ENCODE peak calls at places on chromosomes 16 and 17, in seven cellular contexts. L is heart left ventricle, Q is left lung, C is neural progenitor cell, Z is tibial artery, X is esophagus muscularis mucosa, G is stomach. F is an unnamed sample. For H3K4me1, the result is how much of the 10 kb centered on the place peaks cover.

GRCh38 chr17:63753215-63753614 is 11.6 kb upstream of the STRADA start:
- DNase-seq in G (no peak), Q (no peak), L (no peak), C (no peak), X (no peak), Z (no peak), F (no peak)

GRCh38 chr16:49436181-49436580 is 62.6 kb downstream of the C16orf78 start:
- DNase-seq in X (no peak), Q (no peak), C (no peak), L (no peak), G (no peak), Z (no peak), F (no peak)

GRCh38 chr16:23293016-23293415 is 9.1 kb upstream of the SCNN1B start:
- DNase-seq in X (no peak), G (no peak), Q (no peak), C (no peak), Z (no peak), L (no peak), F (no peak)

GRCh38 chr16:2022723-2023097 is 3.1 kb downstream of the NPW start:
- DNase-seq in G (no peak), C (peak), Q (no peak), Z (no peak), X (no peak), L (no peak), F (no peak)

GRCh38 chr17:45236002-45236606 is 14.4 kb downstream of the FMNL1 start:
- DNase-seq in X (no peak), C (no peak), Z (no peak), G (no peak), L (no peak), Q (peak), F (no peak)

GRCh38 chr17:49987681-49988441 is 7.2 kb downstream of the DLX3 start:
- DNase-seq in Z (no peak), L (no peak), Q (no peak), C (peak), X (no peak), G (no peak), F (no peak)

GRCh38 chr17:82650723-82651122 is 2.5 kb upstream of the WDR45B start:
- DNase-seq in C (no peak), L (no peak), G (no peak), Q (peak), X (no peak), Z (no peak), F (no peak)

GRCh38 chr17:7886227-7887037 is 2.2 kb upstream of the CHD3 start:
- DNase-seq in C (peak), G (peak), Z (peak), X (no peak), Q (no peak), L (peak), F (peak)

GRCh38 chr16:976389-976931 is 5.1 kb upstream of the SOX8 start:
- DNase-seq in C (no peak), Q (peak), Z (no peak), L (no peak), G (no peak), X (no peak), F (no peak)

DNA sequence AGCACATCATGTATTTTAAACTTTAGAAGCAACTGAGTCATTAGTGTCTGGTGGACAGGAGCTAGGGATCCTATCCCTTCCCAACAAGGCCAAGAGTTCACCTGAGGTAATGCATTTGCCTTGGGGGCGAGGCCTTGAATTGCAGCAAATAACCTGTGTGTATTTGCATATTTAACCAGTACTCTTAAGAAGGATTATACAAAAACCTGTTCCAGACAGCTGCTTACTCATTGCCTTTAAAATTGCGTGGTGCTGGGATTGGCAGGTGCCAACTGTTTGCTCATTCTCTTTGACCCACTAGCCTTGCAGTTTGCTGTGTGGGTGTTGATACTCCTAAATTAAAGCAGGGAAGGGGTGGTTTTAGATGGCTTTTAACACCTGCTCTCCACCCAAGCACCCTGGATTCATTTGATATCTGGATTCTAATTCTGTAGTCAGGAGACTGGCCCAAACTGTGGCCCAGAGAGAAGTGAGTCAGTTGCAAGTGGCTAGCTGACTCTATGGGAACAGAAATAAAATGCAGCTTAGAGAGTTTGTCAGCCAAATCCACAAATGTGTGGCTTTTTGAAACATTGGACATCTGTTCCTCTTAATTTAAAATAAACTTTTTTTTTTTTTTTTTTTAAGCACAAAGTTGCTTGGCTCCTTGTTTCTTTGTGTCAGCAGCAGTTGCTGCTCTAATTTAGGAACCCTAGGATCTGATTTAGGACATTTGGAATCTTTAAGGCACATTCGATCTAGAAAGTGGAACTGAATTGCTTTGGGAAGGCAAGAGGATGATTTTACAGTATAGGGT is 47.0 kb downstream of the TUBD1 start:
- DNase-seq in Z (peak), X (no peak), Q (no peak), L (no peak), C (no peak), G (peak), F (no peak)
- H3K4me1 ChIP-seq in Z (half or more), X (half or more), Q (half or more), L (under half), C (under half), G (half or more), F (under half)

GRCh38 chr17:65174974-65175373 is 37.8 kb downstream of the RGS9 start:
- DNase-seq in X (no peak), G (no peak), L (no peak), Z (no peak), Q (no peak), C (no peak), F (no peak)
- H3K4me1 ChIP-seq in X (under half), G (under half), L (under half), Z (under half), Q (under half), C (under half), F (under half)

DNA sequence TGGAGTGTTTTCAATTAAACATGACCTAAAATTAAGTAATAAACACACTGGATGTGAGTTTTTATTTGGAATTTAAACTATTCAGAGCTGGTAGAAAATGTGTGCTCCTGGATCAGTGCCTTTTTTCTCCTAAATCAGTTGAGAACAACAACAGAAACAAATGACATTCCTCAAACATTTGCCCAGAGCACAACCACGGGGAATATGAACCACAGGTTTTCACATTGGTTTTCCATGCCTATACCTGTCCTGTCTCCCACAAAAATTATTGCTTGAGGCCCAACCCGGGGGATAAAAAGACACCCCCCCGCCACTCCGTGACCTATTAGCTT is 6.8 kb downstream of the HSBP1 start:
- DNase-seq in X (no peak), C (no peak), L (no peak), Z (no peak), Q (no peak), G (no peak), F (peak)
- H3K4me1 ChIP-seq in X (under half), C (under half), L (under half), Z (under half), Q (under half), G (under half), F (under half)

GRCh38 chr16:16021020-16021419 is 71.6 kb downstream of the ABCC1 start:
- DNase-seq in C (no peak), X (no peak), L (no peak), Q (no peak), G (no peak), Z (no peak), F (no peak)
- H3K4me1 ChIP-seq in C (under half), X (half or more), L (under half), Q (under half), G (half or more), Z (half or more), F (under half)

DNA sequence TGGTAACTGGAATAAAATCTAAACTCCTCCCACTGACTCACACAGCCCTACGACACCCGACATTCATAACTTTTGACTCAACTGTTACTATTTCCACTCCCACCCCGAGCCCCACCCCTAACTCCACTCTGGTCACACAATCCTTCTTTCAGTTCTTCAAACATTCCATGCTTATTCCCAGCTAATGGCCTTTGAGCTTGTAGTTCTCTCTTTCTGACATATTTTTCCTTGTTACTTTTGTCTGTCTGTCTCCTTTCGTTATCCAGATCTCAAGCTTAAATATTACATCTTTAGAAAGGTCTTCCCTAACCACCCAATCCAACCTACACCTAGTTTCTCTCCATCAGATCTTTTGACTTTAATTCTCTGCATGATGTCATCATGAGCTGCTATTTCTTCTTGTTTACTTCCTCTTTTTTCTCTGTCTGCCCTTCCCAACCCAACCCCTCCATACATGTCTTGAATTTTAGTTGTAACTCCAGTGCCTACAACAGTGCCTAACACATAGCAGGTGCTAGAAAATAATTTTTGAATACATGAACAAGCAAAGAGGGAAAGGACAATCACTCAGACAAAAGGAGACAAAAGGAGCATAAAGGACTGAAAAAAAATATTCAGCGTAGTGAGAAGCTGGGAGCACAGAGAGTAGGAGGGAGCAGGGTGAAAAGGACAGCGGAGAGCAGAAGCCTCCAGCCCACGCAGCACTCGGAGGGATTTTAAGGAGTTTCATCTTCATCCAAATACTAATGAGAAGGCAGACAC is 65.2 kb upstream of the SMIM36 start:
- DNase-seq in L (no peak), Q (no peak), G (no peak), Z (peak), X (no peak), C (no peak), F (peak)
- H3K4me1 ChIP-seq in L (under half), Q (under half), G (under half), Z (under half), X (under half), C (under half), F (under half)

DNA sequence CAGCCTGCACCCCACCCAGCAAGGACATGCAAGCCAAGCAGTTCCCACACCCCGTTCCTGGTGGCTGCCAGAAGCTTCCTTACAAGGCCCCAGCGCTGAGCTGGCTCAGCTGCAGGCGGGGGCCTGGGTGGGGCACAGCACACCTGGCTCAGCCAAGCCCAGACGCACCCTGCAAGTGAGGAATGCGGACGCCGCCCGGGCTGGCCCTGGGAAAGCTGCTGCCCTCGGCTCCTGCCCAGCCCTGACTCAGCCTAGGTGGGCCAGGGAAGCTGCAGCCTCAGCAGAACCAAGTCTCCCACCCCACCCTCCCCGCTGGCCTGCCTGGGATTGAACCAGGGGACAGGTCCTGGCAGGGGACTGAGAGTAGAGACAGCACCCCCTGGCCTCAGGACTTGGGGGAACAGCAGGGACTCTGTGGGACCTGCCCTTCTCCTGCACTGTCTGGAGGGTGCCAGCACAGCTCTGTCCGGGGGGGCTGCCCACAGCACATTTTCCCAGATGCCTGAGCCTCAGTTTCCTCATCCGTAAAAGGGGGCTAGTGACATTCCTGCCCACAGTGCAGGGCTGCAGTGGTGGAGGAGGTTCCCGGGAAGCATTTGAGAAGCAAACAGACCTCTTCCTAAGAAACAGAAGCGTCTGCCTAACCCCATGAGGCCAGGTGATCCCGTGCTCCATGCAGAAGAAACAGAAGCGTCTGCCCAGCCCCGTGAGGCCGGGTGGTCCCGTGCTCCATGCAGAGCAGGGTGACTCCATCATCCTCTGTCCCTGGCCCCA is 29.9 kb upstream of the KRT17 start:
- DNase-seq in C (no peak), G (peak), L (no peak), Z (no peak), X (no peak), Q (peak), F (no peak)
- H3K4me1 ChIP-seq in C (under half), G (under half), L (under half), Z (under half), X (under half), Q (under half), F (under half)

GRCh38 chr17:40100419-40100668 is at the start of gene NR1D1:
- DNase-seq in G (no peak), X (no peak), Q (no peak), Z (no peak), L (no peak), C (no peak), F (no peak)
- H3K4me1 ChIP-seq in G (half or more), X (half or more), Q (half or more), Z (half or more), L (half or more), C (under half), F (under half)

GRCh38 chr17:37425268-37425667 is 18.6 kb downstream of the TADA2A start:
- DNase-seq in G (no peak), C (no peak), Z (no peak), Q (no peak), X (no peak), L (no peak), F (no peak)

GRCh38 chr17:37430051-37430591 is 23.4 kb downstream of the TADA2A start:
- DNase-seq in L (no peak), Z (no peak), C (no peak), X (no peak), G (no peak), Q (no peak), F (no peak)

GRCh38 chr17:37432671-37433070 is 26.0 kb downstream of the TADA2A start:
- DNase-seq in X (no peak), Z (no peak), L (no peak), Q (no peak), C (no peak), G (no peak), F (no peak)

GRCh38 chr17:37429442-37429841 is 22.8 kb downstream of the TADA2A start:
- DNase-seq in L (no peak), X (no peak), Q (no peak), C (no peak), G (no peak), Z (no peak), F (no peak)

DNA sequence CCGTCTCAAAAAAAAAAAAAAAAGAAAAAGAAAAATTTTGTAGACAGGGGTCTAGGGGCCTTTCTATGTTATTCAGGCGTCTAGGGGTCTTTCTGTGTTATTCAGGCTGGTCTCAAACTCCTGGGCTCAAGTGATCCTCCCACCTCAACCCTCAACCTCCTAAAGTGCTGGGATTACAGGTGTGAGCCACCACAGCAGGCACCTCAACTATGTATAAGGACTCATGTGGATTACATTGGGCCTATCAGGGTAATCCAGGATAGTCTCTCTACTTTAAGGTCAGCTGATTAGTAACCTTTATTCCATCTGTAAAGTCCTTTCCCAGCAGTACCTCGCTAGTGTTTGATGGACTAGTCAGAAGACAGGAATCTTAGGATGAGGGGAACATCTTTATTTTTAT is 22.4 kb downstream of the TADA2A start:
- DNase-seq in L (no peak), Q (no peak), X (no peak), Z (no peak), G (no peak), C (no peak), F (no peak)
- H3K4me1 ChIP-seq in L (under half), Q (under half), X (under half), Z (under half), G (under half), C (under half), F (under half)

F was measured in right atrium auricular region.